ENCODE peak calls at places on chromosomes 7 and 10, in five cellular contexts. C is T-helper 17 cell, Z is thoracic aorta, K is psoas muscle, O is Peyer's patch. Q is an unnamed sample. For H3K9me3, the result is how much of the 10 kb centered on the place peaks cover.

GRCh38 chr10:44993226-44993921 is 7.3 kb upstream of the ZNF22 start:
- DNase-seq in C (no peak), Z (no peak), K (no peak), O (no peak), Q (peak)

GRCh38 chr7:150721970-150722373 is 5.6 kb downstream of the GIMAP1 start:
- DNase-seq in C (no peak), Z (no peak), K (peak), O (no peak), Q (no peak)

GRCh38 chr10:128087884-128088695 is 38.1 kb downstream of the MKI67 start:
- DNase-seq in C (no peak), Z (no peak), K (no peak), O (no peak), Q (no peak)

GRCh38 chr7:106623846-106624245 is 37.1 kb downstream of the CCDC71L start:
- DNase-seq in C (no peak), Z (no peak), K (no peak), O (no peak), Q (no peak)

GRCh38 chr10:94104316-94105060 is 110.8 kb downstream of the PLCE1 start:
- DNase-seq in C (no peak), Z (no peak), K (no peak), O (no peak), Q (no peak)

GRCh38 chr10:84341538-84341856 is 13.1 kb downstream of the CCSER2 start:
- DNase-seq in C (no peak), Z (no peak), K (no peak), O (no peak), Q (no peak)

GRCh38 chr10:90751107-90751997 is 106.5 kb downstream of the HTR7 start:
- DNase-seq in C (no peak), Z (no peak), K (no peak), O (peak), Q (no peak)

GRCh38 chr7:51014811-51015210 is 232.1 kb upstream of the GRB10 start:
- DNase-seq in C (no peak), Z (no peak), K (no peak), O (no peak), Q (no peak)

GRCh38 chr10:110481948-110482347 is 15.8 kb upstream of the DUSP5 start:
- DNase-seq in C (no peak), Z (no peak), K (no peak), O (no peak), Q (no peak)

GRCh38 chr10:9681655-9682054 is 1336.0 kb upstream of the CELF2 start:
- DNase-seq in C (no peak), Z (no peak), K (no peak), O (no peak), Q (no peak)

GRCh38 chr7:137990251-137990901 is 11.5 kb downstream of the CREB3L2 start:
- DNase-seq in C (no peak), Z (no peak), K (no peak), O (peak), Q (no peak)

GRCh38 chr7:18708204-18708603 is 212.7 kb downstream of the HDAC9 start:
- DNase-seq in C (no peak), Z (no peak), K (no peak), O (no peak), Q (no peak)

GRCh38 chr7:44112997-44113763 is 9.0 kb downstream of the AEBP1 start:
- DNase-seq in C (no peak), Z (no peak), K (peak), O (no peak), Q (no peak)

GRCh38 chr10:79410315-79411094 is 34.9 kb downstream of the ZCCHC24 start:
- DNase-seq in C (no peak), Z (no peak), K (peak), O (no peak), Q (peak)

GRCh38 chr10:96616961-96617360 is 30.1 kb upstream of the TM9SF3 start:
- DNase-seq in C (no peak), Z (no peak), K (no peak), O (no peak), Q (no peak)

GRCh38 chr7:31071316-31071715 is 19.2 kb downstream of the ADCYAP1R1 start:
- DNase-seq in C (no peak), Z (no peak), K (peak), O (no peak), Q (no peak)

GRCh38 chr7:1033546-1034145 is 10.7 kb upstream of the GPR146 start:
- DNase-seq in C (peak), Z (no peak), K (peak), O (no peak), Q (no peak)

GRCh38 chr10:4982764-4983226 is 19.6 kb downstream of the AKR1C1 start:
- DNase-seq in C (no peak), Z (no peak), K (no peak), O (no peak), Q (no peak)

GRCh38 chr10:74460812-74461211 is 309.8 kb downstream of the ADK start:
- DNase-seq in C (no peak), Z (no peak), K (no peak), O (no peak), Q (no peak)

GRCh38 chr7:57646901-57647246 is 196.9 kb downstream of the ZNF716 start:
- DNase-seq in C (no peak), Z (no peak), K (no peak), O (no peak), Q (no peak)
- H3K9me3 ChIP-seq in C (under half), Z (under half), K (under half), O (under half), Q (half or more)

GRCh38 chr10:133617196-133617595 is 9.4 kb downstream of the FRG2B start:
- DNase-seq in C (no peak), Z (no peak), K (no peak), O (no peak), Q (no peak)
- H3K9me3 ChIP-seq in C (under half), Z (under half), K (under half), O (under half), Q (under half)

DNA sequence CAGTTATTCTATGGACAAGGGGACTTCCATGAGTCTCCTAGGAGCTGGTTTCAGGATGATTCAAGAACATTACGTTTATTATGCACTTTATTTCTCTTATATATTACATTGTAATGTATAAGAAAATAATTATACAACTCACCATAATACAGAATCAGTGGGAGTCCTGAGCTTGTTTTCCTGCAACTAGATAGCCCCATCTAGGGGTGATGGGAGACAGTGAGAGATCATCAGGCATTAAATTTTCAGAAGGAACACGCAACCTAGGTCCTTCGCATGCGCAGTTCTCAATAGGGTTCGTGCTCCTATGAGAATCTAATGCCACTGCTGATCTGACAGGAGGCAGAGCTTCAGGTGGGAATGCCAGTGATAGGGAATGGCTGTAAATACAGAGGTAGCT is 137.9 kb downstream of the ANKRD30A start:
- DNase-seq in C (no peak), Z (no peak), K (no peak), O (no peak), Q (no peak)
- H3K9me3 ChIP-seq in C (under half), Z (under half), K (under half), O (under half), Q (under half)

GRCh38 chr10:60908896-60909295 is 35.1 kb downstream of the RHOBTB1 start:
- DNase-seq in C (no peak), Z (no peak), K (no peak), O (no peak), Q (no peak)

GRCh38 chr10:60913091-60913490 is 30.9 kb downstream of the RHOBTB1 start:
- DNase-seq in C (no peak), Z (no peak), K (no peak), O (no peak), Q (no peak)

GRCh38 chr10:60911715-60912114 is 32.3 kb downstream of the RHOBTB1 start:
- DNase-seq in C (no peak), Z (no peak), K (no peak), O (no peak), Q (no peak)

GRCh38 chr10:60910543-60910942 is 33.4 kb downstream of the RHOBTB1 start:
- DNase-seq in C (no peak), Z (no peak), K (no peak), O (no peak), Q (peak)

DNA sequence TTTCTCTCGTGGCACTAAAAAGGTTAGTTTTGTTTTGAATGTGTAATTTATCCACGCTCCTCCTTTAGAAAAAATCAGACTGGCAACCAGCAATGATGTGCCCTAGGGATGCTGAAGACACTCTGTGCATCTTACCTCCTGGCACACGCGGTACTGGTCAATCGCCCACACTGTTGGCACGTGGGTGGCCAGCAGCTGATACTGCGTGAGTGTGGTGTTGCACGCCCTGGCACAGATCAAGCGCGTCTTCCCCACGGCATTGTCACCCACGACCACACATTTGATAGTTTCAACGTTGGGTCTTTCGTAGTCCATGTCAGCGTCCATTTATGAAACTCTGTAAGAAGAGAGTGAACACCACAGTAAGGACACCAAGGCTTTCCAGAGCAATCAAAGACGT is 32.8 kb downstream of the RHOBTB1 start:
- DNase-seq in C (no peak), Z (no peak), K (peak), O (no peak), Q (no peak)
- H3K9me3 ChIP-seq in C (under half), Z (under half), K (under half), O (under half), Q (under half)

GRCh38 chr7:154302380-154302779 is 250.2 kb downstream of the DPP6 start:
- DNase-seq in C (no peak), Z (no peak), K (no peak), O (no peak), Q (no peak)
- H3K9me3 ChIP-seq in C (under half), Z (under half), K (under half), O (under half), Q (under half)

GRCh38 chr7:27163776-27164380 is 1.5 kb downstream of the HOXA9 start:
- DNase-seq in C (no peak), Z (no peak), K (peak), O (no peak), Q (no peak)

GRCh38 chr7:27165655-27166474 is 528 bp upstream of the HOXA9 start:
- DNase-seq in C (no peak), Z (no peak), K (peak), O (no peak), Q (no peak)

GRCh38 chr7:27162930-27163775 is 2.2 kb downstream of the HOXA9 start:
- DNase-seq in C (no peak), Z (no peak), K (no peak), O (no peak), Q (no peak)

GRCh38 chr7:27165089-27165654 is at the start of gene HOXA9:
- DNase-seq in C (no peak), Z (no peak), K (peak), O (peak), Q (peak)

GRCh38 chr7:27164381-27165088 is 802 bp downstream of the HOXA9 start:
- DNase-seq in C (no peak), Z (no peak), K (peak), O (no peak), Q (no peak)
- H3K9me3 ChIP-seq in C (under half), Z (under half), K (under half), O (under half), Q (under half)

GRCh38 chr7:65409363-65409762 is 35.7 kb downstream of the ZNF92 start:
- DNase-seq in C (no peak), Z (no peak), K (no peak), O (no peak), Q (no peak)
- H3K9me3 ChIP-seq in C (under half), Z (under half), K (under half), O (under half), Q (under half)

GRCh38 chr10:115762029-115762428 is 511.0 kb downstream of the GFRA1 start:
- DNase-seq in C (no peak), Z (no peak), K (no peak), O (no peak), Q (no peak)

GRCh38 chr10:115760131-115760530 is 512.9 kb downstream of the GFRA1 start:
- DNase-seq in C (no peak), Z (no peak), K (no peak), O (no peak), Q (no peak)

GRCh38 chr10:115761166-115761565 is 511.8 kb downstream of the GFRA1 start:
- DNase-seq in C (no peak), Z (no peak), K (no peak), O (no peak), Q (no peak)
- H3K9me3 ChIP-seq in C (under half), Z (under half), K (under half), O (under half), Q (under half)